ENCODE peak calls at places on chromosome 15, in five cellular contexts. H is fibroblast of mammary gland, Q is H4, L is aorta, X is 8988T. K is an unnamed sample.

GRCh38 chr15:72285927-72286516 is 13.7 kb upstream of the PARP6 start:
- DNase-seq in X (peak; percentile 78), H (no peak), L (peak; percentile 80), Q (peak; percentile 30), K (peak; percentile 68)

GRCh38 chr15:43776718-43777292 is at the start of gene ELL3:
- DNase-seq in X (no peak), L (peak; percentile 94), H (peak; percentile 64), Q (peak; percentile 41), K (peak; percentile 90)

GRCh38 chr15:85545757-85546156 is 165.4 kb downstream of the AKAP13 start:
- DNase-seq in L (no peak), H (no peak), X (no peak), Q (no peak), K (no peak)

GRCh38 chr15:101187820-101188516 is 63.9 kb downstream of the CHSY1 start:
- DNase-seq in X (no peak), Q (peak; percentile 32), H (peak; percentile 95), L (no peak), K (no peak)

GRCh38 chr15:25712961-25713355 is 150.2 kb downstream of the ATP10A start:
- DNase-seq in H (no peak), Q (no peak), X (no peak), L (peak; percentile 45), K (peak; percentile 31)

GRCh38 chr15:79970921-79971434 is at the start of gene BCL2A1:
- DNase-seq in Q (no peak), X (no peak), H (peak; percentile 95), L (no peak), K (no peak)

GRCh38 chr15:38073278-38073930 is 139.0 kb downstream of the TMCO5A start:
- DNase-seq in Q (no peak), L (no peak), H (peak; percentile 57), X (peak; percentile 18), K (no peak)

GRCh38 chr15:92118936-92119325 is 265.4 kb downstream of the SLCO3A1 start:
- DNase-seq in L (no peak), H (no peak), Q (no peak), X (no peak), K (no peak)

GRCh38 chr15:64024172-64025050 is 21.9 kb downstream of the DAPK2 start:
- DNase-seq in Q (no peak), L (no peak), H (no peak), X (no peak), K (no peak)

K was measured in RWPE2.